ENCODE peak calls at places on chromosomes 1 and 21, in six cellular contexts. R is cardiac muscle cell, X is A172, G is HL-60, U is pancreas, P is NCI-H1092 treated with DMSO at 0.1 percent for 48 hours. F is an unnamed sample.

GRCh38 chr1:55326496-55326895 is 111.3 kb upstream of the USP24 start:
- DNase-seq in R (no peak), X (no peak), G (no peak), U (no peak), P (no peak), F (peak)

GRCh38 chr1:186865253-186865652 is 36.5 kb downstream of the PLA2G4A start:
- DNase-seq in R (no peak), X (no peak), G (no peak), U (no peak), P (no peak), F (no peak)

GRCh38 chr1:201740086-201740541 is 88.8 kb upstream of the IPO9 start:
- DNase-seq in R (peak), X (no peak), G (no peak), U (peak), P (no peak), F (no peak)

GRCh38 chr1:108129999-108130398 is 70.1 kb downstream of the SLC25A24 start:
- DNase-seq in R (no peak), X (no peak), G (no peak), U (no peak), P (no peak), F (no peak)

GRCh38 chr1:108701176-108701849 is 9.2 kb downstream of the PRPF38B start:
- DNase-seq in R (no peak), X (no peak), G (no peak), U (no peak), P (no peak), F (no peak)

GRCh38 chr1:67766117-67766978 is 66.9 kb downstream of the GNG12 start:
- DNase-seq in R (peak), X (peak), G (peak), U (peak), P (peak), F (peak)

GRCh38 chr1:221089273-221089672 is 210.0 kb downstream of the HLX start:
- DNase-seq in R (no peak), X (peak), G (no peak), U (no peak), P (no peak), F (no peak)

GRCh38 chr1:201220388-201220715 is 29.7 kb downstream of the IGFN1 start:
- DNase-seq in R (no peak), X (no peak), G (no peak), U (no peak), P (no peak), F (no peak)

GRCh38 chr1:15937706-15938168 is 38.2 kb downstream of the ZBTB17 start:
- DNase-seq in R (no peak), X (peak), G (no peak), U (no peak), P (no peak), F (peak)

GRCh38 chr1:66302810-66303209 is 231.1 kb upstream of the SGIP1 start:
- DNase-seq in R (no peak), X (no peak), G (peak), U (no peak), P (no peak), F (peak)

GRCh38 chr1:40363721-40364120 is 9.8 kb upstream of the SMAP2 start:
- DNase-seq in R (no peak), X (no peak), G (no peak), U (no peak), P (no peak), F (no peak)

GRCh38 chr1:190176776-190177175 is 300.9 kb downstream of the BRINP3 start:
- DNase-seq in R (no peak), X (no peak), G (no peak), U (no peak), P (no peak), F (peak)

GRCh38 chr1:36705629-36706028 is 222.9 kb upstream of the CSF3R start:
- DNase-seq in R (no peak), X (no peak), G (no peak), U (no peak), P (peak), F (no peak)

GRCh38 chr1:217718873-217719272 is 87.7 kb downstream of the SPATA17 start:
- DNase-seq in R (no peak), X (peak), G (no peak), U (no peak), P (no peak), F (peak)

GRCh38 chr1:9767964-9768668 is 55.6 kb downstream of the CLSTN1 start:
- DNase-seq in R (no peak), X (no peak), G (peak), U (peak), P (no peak), F (no peak)

GRCh38 chr21:42567861-42568260 is 54.2 kb downstream of the SLC37A1 start:
- DNase-seq in R (no peak), X (no peak), G (no peak), U (no peak), P (no peak), F (no peak)

GRCh38 chr1:204104331-204105222 is 31.7 kb downstream of the SOX13 start:
- DNase-seq in R (no peak), X (peak), G (no peak), U (no peak), P (peak), F (peak)

GRCh38 chr1:21956720-21957552 is 19.8 kb upstream of the HSPG2 start:
- DNase-seq in R (peak), X (peak), G (no peak), U (peak), P (peak), F (peak)

GRCh38 chr1:152806576-152806975 is at the start of gene LCE1C:
- DNase-seq in R (no peak), X (no peak), G (no peak), U (no peak), P (no peak), F (no peak)

GRCh38 chr1:247089616-247090375 is 11.2 kb upstream of the ZNF670 start:
- DNase-seq in R (no peak), X (no peak), G (no peak), U (no peak), P (no peak), F (no peak)

GRCh38 chr1:177981186-177981585 is 11.3 kb upstream of the SEC16B start:
- DNase-seq in R (no peak), X (no peak), G (no peak), U (no peak), P (no peak), F (no peak)

GRCh38 chr1:117112063-117112462 is 9.5 kb downstream of the TRIM45 start:
- DNase-seq in R (peak), X (no peak), G (no peak), U (no peak), P (no peak), F (no peak)

GRCh38 chr1:43388021-43388575 is 1.5 kb downstream of the MED8 start:
- DNase-seq in R (no peak), X (no peak), G (peak), U (no peak), P (no peak), F (no peak)

GRCh38 chr1:227632325-227632724 is 69.0 kb downstream of the ZNF678 start:
- DNase-seq in R (no peak), X (no peak), G (no peak), U (no peak), P (no peak), F (no peak)

GRCh38 chr1:22414244-22414751 is 37.4 kb upstream of the ZBTB40 start:
- DNase-seq in R (no peak), X (no peak), G (no peak), U (peak), P (peak), F (no peak)

GRCh38 chr1:16922885-16923431 is 1.2 kb downstream of the CROCC start:
- DNase-seq in R (no peak), X (no peak), G (peak), U (peak), P (no peak), F (no peak)

GRCh38 chr1:209266590-209267172 is 316.8 kb upstream of the CAMK1G start:
- DNase-seq in R (no peak), X (peak), G (no peak), U (no peak), P (no peak), F (no peak)

GRCh38 chr1:21966247-21967000 is 10.4 kb upstream of the CELA3B start:
- DNase-seq in R (no peak), X (peak), G (no peak), U (no peak), P (no peak), F (peak)

GRCh38 chr1:15090373-15090772 is 63.2 kb upstream of the TMEM51 start:
- DNase-seq in R (peak), X (peak), G (no peak), U (peak), P (peak), F (no peak)

F was measured in RPMI7951.